ENCODE peak calls at places on chromosome 2, in ten cellular contexts. I is BJ, O is A673, C is brain microvascular endothelial cell, M is body of pancreas, R is breast epithelium, J is fibroblast of mammary gland, U is foreskin fibroblast, A is cardiac muscle cell, K is thyroid gland. H is an unnamed sample.

GRCh38 chr2:18266188-18266587 is 294.3 kb downstream of the RDH14 start:
- DNase-seq in A (no peak), M (no peak), U (no peak), I (no peak), J (no peak), K (no peak), R (no peak), C (no peak), O (no peak), H (no peak)

GRCh38 chr2:156342252-156343095 is 10.0 kb upstream of the NR4A2 start:
- DNase-seq in I (peak), M (peak), R (peak), A (peak), U (peak), O (peak), K (peak), J (peak), C (peak), H (peak)

GRCh38 chr2:218436992-218437391 is 18.1 kb downstream of the VIL1 start:
- DNase-seq in C (no peak), O (no peak), A (no peak), J (no peak), I (no peak), U (no peak), R (no peak), K (no peak), M (no peak), H (no peak)

GRCh38 chr2:213229814-213230213 is 54.5 kb upstream of the SPAG16 start:
- DNase-seq in J (peak), K (no peak), C (peak), A (peak), O (no peak), R (no peak), U (peak), I (no peak), M (no peak), H (no peak)

GRCh38 chr2:102449370-102449974 is 23.6 kb upstream of the SLC9A4 start:
- DNase-seq in J (peak), I (no peak), M (peak), R (no peak), C (peak), O (peak), U (peak), A (peak), K (peak), H (peak)

GRCh38 chr2:54240515-54241219 is 15.4 kb downstream of the TSPYL6 start:
- DNase-seq in M (no peak), I (no peak), K (peak), R (no peak), A (peak), O (peak), U (peak), C (peak), J (peak), H (no peak)

GRCh38 chr2:20582600-20583221 is 68.2 kb downstream of the HS1BP3 start:
- DNase-seq in U (no peak), R (no peak), C (no peak), J (no peak), O (no peak), A (no peak), K (no peak), M (no peak), I (no peak), H (no peak)

GRCh38 chr2:132253496-132254305 is 91.9 kb upstream of the ANKRD30BL start:
- DNase-seq in M (no peak), A (no peak), J (no peak), I (no peak), O (no peak), C (no peak), K (no peak), U (no peak), R (no peak), H (no peak)

GRCh38 chr2:37387143-37387835 is 42.9 kb downstream of the QPCT start:
- DNase-seq in R (no peak), K (no peak), O (no peak), C (peak), I (no peak), M (no peak), U (peak), J (peak), A (peak), H (no peak)

GRCh38 chr2:33681333-33681732 is 82.2 kb upstream of the FAM98A start:
- DNase-seq in J (peak), I (no peak), U (peak), C (no peak), M (no peak), O (peak), K (no peak), A (no peak), R (no peak), H (no peak)

GRCh38 chr2:31344447-31344846 is 70.1 kb downstream of the XDH start:
- DNase-seq in A (no peak), R (no peak), M (no peak), C (no peak), I (no peak), K (no peak), J (no peak), O (no peak), U (no peak), H (no peak)

GRCh38 chr2:217956895-217957457 is 45.8 kb downstream of the TNS1 start:
- DNase-seq in A (no peak), O (no peak), I (no peak), K (no peak), U (no peak), R (no peak), C (no peak), J (no peak), M (no peak), H (no peak)

GRCh38 chr2:242040303-242040655 is 170.8 kb downstream of the RTP5 start:
- DNase-seq in J (no peak), M (no peak), R (peak), O (no peak), C (no peak), I (no peak), U (no peak), K (no peak), A (no peak), H (no peak)

DNA sequence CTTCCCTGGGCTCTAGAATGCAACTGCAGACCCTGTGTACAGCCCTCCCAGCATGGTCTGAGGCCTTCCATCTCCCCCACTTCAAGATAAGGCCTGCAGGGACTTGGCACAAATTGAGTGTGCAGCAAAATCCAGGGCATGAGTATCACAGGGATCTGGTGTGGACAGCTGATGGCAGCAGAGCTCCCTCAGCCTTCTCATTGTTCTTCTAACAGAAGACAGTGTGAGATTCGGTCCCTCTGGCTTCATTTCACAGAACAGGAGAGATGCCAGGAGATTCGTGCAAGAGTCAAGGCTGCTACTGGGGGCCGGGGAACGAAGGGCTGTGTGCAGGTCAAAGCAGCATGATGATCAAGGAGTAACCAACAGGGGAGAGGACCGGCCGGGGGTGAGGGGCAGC is 85.8 kb downstream of the UXS1 start:
- DNase-seq in R (no peak), C (peak), U (peak), M (no peak), K (peak), I (no peak), A (peak), O (no peak), J (peak), H (no peak)
- TF ChIP-seq CTCF in R (no peak), C (peak), U (peak), M (no peak), K (peak), I (peak), A (peak), O (peak), J (peak), H (peak)

GRCh38 chr2:44768438-44769236 is 172.9 kb upstream of the SIX3 start:
- DNase-seq in O (peak), C (no peak), U (peak), M (no peak), I (no peak), J (no peak), R (no peak), A (no peak), K (no peak), H (peak)
- H3K4me3 ChIP-seq in O (no peak), C (no peak), U (no peak), M (no peak), I (no peak), J (no peak), R (no peak), A (peak), K (no peak), H (peak)

GRCh38 chr2:3463156-3463835 is 56.0 kb downstream of the ADI1 start:
- DNase-seq in I (no peak), U (no peak), A (no peak), O (no peak), M (no peak), R (peak), K (no peak), C (no peak), J (no peak), H (no peak)

GRCh38 chr2:3461781-3462492 is 57.4 kb downstream of the ADI1 start:
- DNase-seq in J (peak), C (no peak), O (peak), R (no peak), I (no peak), K (no peak), M (no peak), A (peak), U (peak), H (no peak)

GRCh38 chr2:3460831-3461544 is 58.3 kb downstream of the ADI1 start:
- DNase-seq in O (no peak), I (no peak), R (no peak), C (no peak), K (peak), A (no peak), U (no peak), M (peak), J (no peak), H (no peak)

GRCh38 chr2:3463914-3464313 is 55.4 kb downstream of the ADI1 start:
- DNase-seq in C (no peak), R (peak), K (no peak), I (no peak), J (no peak), U (no peak), A (no peak), O (no peak), M (no peak), H (no peak)

DNA sequence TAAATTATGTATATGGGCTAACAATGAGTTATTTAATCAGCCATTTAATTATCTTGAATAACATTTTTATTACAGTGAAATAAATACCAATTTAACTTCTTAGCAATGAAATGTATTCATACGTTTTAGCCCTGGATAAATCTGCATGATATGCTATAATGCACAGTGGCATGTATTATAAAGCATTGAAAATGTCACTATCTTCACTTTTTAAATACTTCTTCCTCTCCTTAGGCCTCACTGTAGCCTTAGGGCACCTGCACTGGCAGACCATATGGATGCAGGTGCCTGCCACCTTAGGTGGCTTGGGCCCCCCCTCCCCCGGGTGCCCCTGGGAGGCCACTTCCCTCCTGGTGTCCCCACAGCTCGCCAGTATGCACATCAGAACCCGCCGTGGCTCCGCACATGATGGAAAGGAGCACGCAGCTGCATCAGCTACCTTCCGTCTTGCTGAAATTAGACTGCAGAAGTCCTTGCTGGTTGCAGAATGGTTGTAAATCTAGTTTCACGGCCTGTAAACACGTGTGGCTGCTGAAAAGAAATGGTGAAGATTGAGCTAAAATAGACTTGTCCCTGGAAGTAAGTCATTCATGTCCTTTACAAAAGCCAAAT is 56.7 kb downstream of the ADI1 start:
- DNase-seq in K (no peak), M (no peak), A (no peak), I (no peak), J (no peak), R (peak), U (no peak), C (no peak), O (no peak), H (no peak)
- TF ChIP-seq CTCF in K (peak), M (no peak), A (no peak), I (no peak), J (no peak), R (no peak), U (no peak), C (peak), O (peak), H (no peak)

DNA sequence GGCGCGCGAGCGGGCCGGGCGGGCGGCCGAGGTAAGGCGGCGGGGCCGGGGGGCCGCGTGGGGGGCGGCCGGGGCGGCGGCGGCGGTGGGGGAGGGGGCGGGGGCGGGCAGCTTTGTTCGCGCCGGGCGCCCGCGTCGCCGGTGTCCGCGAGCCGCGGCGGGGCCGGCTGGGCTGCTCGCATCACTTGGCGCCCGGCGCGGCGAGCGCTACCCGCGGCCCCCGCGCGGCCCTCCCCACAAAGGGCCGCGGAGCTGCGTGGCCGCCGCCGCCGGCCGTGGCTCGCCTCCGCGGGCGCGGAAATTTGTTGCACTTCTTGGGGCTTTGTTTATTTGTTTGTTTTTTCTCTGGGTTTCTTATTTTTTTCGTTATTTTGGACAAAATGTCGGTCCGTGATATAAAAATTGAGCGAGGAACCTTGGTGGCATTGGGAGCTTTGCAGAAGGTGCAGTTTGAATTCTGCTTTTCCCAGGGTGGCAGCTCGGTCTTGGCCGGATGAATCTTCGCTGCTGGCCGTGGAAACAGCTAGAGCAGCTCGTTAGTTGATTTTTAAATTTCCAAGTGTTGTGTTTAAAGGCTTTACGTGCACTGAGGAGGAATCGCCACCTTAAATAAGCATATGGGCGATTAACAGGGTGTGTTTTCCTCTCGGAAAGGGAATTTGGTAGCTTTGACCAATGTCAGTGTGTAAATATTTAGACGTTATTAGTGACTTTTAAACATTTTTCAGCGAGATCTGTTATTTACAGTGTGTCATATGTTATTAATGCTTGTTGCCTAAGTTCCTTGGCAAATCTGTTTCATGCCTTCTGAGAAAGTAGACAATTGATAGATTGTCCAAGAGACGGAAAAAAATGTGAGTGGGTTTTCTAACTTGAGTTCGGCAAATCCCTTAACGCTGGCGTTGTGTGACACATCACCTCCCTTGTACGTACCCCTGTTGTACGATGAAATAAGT is 816 bp downstream of the UBE2E3 start:
- DNase-seq in I (no peak), C (peak), A (peak), R (no peak), O (peak), U (peak), K (peak), J (peak), M (no peak), H (no peak)
- H3K4me3 ChIP-seq in I (peak), C (peak), A (peak), R (peak), O (peak), U (peak), K (peak), J (peak), M (no peak), H (peak)

DNA sequence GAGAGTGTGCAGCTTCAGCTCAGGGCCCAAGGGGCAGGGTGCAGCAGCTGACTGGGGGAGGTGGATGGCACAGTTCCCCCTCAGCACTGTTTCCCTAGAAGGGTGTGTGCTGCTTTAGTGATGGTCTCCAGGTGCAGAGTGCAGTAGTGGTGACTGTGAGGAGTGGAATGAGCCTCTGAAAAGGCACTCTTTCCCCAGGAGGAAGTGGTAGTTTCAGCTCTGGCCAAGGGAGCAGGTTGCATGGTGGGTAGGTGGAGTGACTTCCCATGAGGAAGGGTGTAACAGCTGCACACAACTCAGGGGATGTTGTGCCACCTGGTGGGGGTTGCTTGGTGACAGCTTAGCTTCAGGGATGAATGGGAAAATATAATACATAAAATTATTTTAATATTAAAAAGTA is 251.5 kb upstream of the NXPH2 start:
- DNase-seq in C (peak), O (peak), A (peak), I (no peak), J (peak), R (no peak), M (no peak), K (no peak), U (no peak), H (no peak)
- TF ChIP-seq CTCF in C (peak), O (peak), A (peak), I (no peak), J (no peak), R (no peak), M (no peak), K (no peak), U (no peak), H (peak)

GRCh38 chr2:234950730-234951385 is 959 bp upstream of the SH3BP4 start:
- DNase-seq in J (peak), M (no peak), R (no peak), I (no peak), O (no peak), K (peak), C (peak), A (peak), U (peak), H (no peak)

GRCh38 chr2:234952270-234953115 is 676 bp downstream of the SH3BP4 start:
- DNase-seq in O (peak), J (no peak), R (peak), K (peak), I (no peak), M (peak), U (peak), C (no peak), A (no peak), H (no peak)

GRCh38 chr2:234950435-234950729 is 1.4 kb upstream of the SH3BP4 start:
- DNase-seq in M (no peak), C (no peak), A (no peak), K (no peak), I (no peak), O (no peak), U (no peak), J (no peak), R (no peak), H (no peak)

GRCh38 chr2:234949762-234950434 is 1.9 kb upstream of the SH3BP4 start:
- DNase-seq in U (peak), J (peak), K (peak), M (no peak), A (peak), C (peak), I (peak), R (no peak), O (no peak), H (peak)

DNA sequence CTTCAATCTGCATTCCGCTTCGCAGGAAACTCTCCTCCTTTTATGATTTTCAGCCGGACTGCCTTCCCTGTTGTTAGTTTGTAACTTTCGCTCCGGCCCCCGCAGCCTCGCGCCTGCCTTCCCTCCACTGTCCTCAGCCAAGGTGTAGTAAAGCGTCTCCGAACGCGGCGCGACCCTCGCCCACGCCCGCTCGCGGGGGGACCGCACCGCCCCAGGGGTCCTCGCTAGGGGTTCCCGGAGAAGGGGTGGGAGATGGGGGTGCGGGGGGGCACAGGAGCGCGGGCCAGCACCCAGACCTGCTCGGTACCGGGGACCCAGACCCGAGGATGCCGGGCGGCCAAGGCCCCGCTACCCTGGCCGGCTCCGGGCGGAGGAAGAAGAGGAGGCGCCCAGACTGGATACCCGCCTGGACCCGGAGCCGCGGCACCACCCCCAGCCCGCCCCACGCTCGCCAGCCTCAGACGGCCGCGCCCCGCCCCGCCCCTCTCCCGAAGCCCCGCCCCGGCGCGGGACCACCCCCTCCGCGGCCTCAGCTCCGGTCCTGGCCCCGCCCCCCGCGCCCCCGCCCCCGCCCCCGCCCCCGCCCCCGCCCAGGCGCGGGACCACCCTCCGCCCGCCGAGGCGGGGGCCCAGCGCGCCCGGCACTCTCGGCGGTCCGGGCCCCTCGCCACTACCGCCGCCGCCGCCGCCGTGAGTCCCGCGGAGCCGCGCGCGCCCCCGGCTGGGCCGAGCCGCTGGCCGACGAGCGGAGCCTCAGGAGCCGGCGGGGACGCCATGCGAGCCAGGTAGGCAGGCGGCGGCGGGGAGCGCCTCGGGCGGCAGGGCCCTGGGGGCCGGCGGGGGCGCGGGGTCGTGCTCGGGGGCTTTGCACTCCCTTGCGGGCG is at the start of gene SH3BP4:
- DNase-seq in K (peak), A (peak), J (peak), C (peak), U (peak), O (peak), M (peak), I (no peak), R (peak), H (no peak)
- H3K4me3 ChIP-seq in K (peak), A (peak), J (peak), C (peak), U (peak), O (peak), M (peak), I (peak), R (peak), H (peak)